ENCODE peak calls at places on chromosomes 16 and 17, in six cellular contexts. D, U, F, J, V and R are unnamed samples.

GRCh38 chr17:14296511-14296910 is 4.4 kb upstream of the HS3ST3B1 start:
- DNase-seq in D (no peak), U (no peak), F (no peak), J (no peak), V (no peak), R (no peak)

GRCh38 chr17:19579867-19580565 is 46.4 kb downstream of the SLC47A1 start:
- DNase-seq in D (peak; percentile 48), U (peak; percentile 44), F (no peak), J (no peak), V (no peak), R (no peak)

GRCh38 chr17:61416540-61417363 is 17.1 kb downstream of the TBX2 start:
- DNase-seq in D (peak; percentile 87), U (peak; percentile 85), F (peak; percentile 75), J (peak; percentile 77), V (peak; percentile 85), R (peak; percentile 93)

GRCh38 chr17:17870292-17870691 is 33.5 kb upstream of the SREBF1 start:
- DNase-seq in D (no peak), U (no peak), F (no peak), J (no peak), V (no peak), R (no peak)

GRCh38 chr17:55410722-55411462 is 10.7 kb downstream of the MMD start:
- DNase-seq in D (no peak), U (no peak), F (no peak), J (no peak), V (no peak), R (no peak)

GRCh38 chr16:88747588-88748301 is 37.3 kb downstream of the PIEZO1 start:
- DNase-seq in D (no peak), U (no peak), F (peak; percentile 47), J (no peak), V (peak; percentile 46), R (no peak)

GRCh38 chr17:31815212-31815611 is 43.8 kb downstream of the COPRS start:
- DNase-seq in D (no peak), U (no peak), F (no peak), J (no peak), V (no peak), R (no peak)

GRCh38 chr16:25265968-25266367 is 8.3 kb upstream of the ZKSCAN2 start:
- DNase-seq in D (no peak), U (no peak), F (no peak), J (no peak), V (no peak), R (no peak)

GRCh38 chr17:692116-692515 is 22.5 kb downstream of the VPS53 start:
- DNase-seq in D (no peak), U (no peak), F (no peak), J (no peak), V (no peak), R (no peak)
- H3K27ac ChIP-seq in D (no peak overlapping the region), U (no peak overlapping the region), F (no peak overlapping the region), J (no peak overlapping the region), V (no peak overlapping the region), R (no peak overlapping the region)

GRCh38 chr17:63972796-63973195 is at the start of gene SCN4A:
- DNase-seq in D (no peak), U (no peak), F (no peak), J (no peak), V (no peak), R (no peak)
- TF ChIP-seq POLR2A in D (no peak), U (no peak), F (no peak), J (no peak), V (no peak), R (no peak)

GRCh38 chr16:30430428-30430970 is 669 bp upstream of the DCTPP1 start:
- DNase-seq in D (peak; percentile 33), U (no peak), F (no peak), J (no peak), V (no peak), R (peak; percentile 36)

GRCh38 chr16:30434852-30435251 is 5.0 kb upstream of the DCTPP1 start:
- DNase-seq in D (no peak), U (no peak), F (no peak), J (no peak), V (no peak), R (no peak)

GRCh38 chr16:30428055-30428454 is 1.8 kb downstream of the DCTPP1 start:
- DNase-seq in D (no peak), U (no peak), F (no peak), J (no peak), V (no peak), R (no peak)

GRCh38 chr16:30429678-30430427 is at the start of gene DCTPP1:
- DNase-seq in D (peak; percentile 97), U (peak; percentile 97), F (peak; percentile 96), J (peak; percentile 97), V (peak; percentile 96), R (peak; percentile 97)

DNA sequence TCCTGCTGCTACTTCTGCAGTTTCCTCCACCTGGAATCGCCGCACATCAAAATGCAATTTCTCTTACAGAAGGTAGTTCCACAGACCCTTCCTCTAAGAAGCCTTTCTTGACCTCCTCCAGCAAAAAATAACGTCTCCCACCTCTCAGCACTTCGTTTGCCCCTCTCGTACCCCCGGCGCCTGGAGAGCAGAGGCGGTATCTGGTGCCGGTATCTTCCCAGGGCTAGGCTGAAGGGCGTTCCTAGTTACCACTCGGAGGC is 482 bp downstream of the DCTPP1 start:
- DNase-seq in D (no peak), U (no peak), F (no peak), J (no peak), V (no peak), R (no peak)
- H3K27ac ChIP-seq in D (no peak overlapping the region), U (peak overlapping the region; percentile 77), F (peak overlapping the region; percentile 64), J (peak overlapping the region; percentile 66), V (peak overlapping the region; percentile 34), R (peak overlapping the region; percentile 73)

DNA sequence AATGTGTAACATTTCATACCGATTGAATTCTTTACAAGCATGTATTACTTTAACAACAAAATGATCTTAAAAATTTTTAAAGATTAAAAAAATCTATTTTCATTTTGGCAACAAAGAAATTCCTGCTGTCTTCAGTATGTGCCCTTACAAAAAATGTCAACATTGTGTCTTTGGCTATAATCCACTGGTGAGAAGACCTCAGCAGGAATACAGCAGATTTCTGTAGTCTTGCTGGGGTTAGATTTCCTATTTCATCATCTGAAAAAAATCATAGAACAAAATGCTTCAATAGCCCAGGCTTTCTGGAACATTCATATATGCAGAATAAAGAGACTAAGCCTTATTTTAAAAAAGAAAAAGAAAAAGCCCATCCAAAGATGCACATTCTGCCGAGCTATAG is 129.1 kb upstream of the CA10 start:
- DNase-seq in D (no peak), U (no peak), F (no peak), J (no peak), V (no peak), R (no peak)
- TF ChIP-seq POLR2A in D (no peak), U (no peak), F (no peak), J (no peak), V (no peak), R (no peak)

DNA sequence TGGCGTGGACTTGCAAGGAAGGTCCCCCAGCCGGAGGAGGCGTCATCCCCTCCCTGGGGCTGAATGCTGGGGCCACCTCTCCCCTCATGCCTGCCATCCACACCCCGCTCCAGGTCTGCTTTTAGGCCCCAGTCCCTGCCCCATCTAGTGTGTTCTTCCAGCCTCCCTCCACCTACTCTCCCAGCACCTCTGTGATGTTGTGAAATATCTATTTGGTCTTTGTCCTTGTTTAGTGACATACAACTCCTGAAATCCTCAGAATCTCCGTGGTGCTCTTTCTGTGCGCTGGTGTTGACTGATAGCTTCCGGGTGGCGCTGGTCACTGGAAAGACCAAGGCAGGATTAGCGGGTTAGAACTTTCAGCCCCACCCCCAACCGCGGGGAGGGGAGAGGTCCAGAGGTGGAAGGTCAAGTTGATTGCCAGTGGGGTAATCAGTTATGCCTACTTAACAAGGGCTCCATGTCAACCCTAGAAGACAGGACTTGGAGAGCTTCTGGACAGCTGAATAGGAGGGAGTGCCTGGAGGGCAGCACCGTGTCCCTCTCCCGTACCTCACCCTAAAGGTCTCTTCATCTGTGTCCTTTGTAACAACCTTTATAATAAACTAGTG is 10.1 kb downstream of the TBC1D24 start:
- DNase-seq in D (no peak), U (no peak), F (no peak), J (no peak), V (no peak), R (no peak)
- H3K27ac ChIP-seq in D (no peak overlapping the region), U (no peak overlapping the region), F (no peak overlapping the region), J (no peak overlapping the region), V (no peak overlapping the region), R (no peak overlapping the region)

GRCh38 chr17:69511244-69511643 is 96.7 kb downstream of the MAP2K6 start:
- DNase-seq in D (no peak), U (no peak), F (no peak), J (no peak), V (no peak), R (no peak)

GRCh38 chr17:69516225-69516624 is 101.7 kb downstream of the MAP2K6 start:
- DNase-seq in D (no peak), U (no peak), F (no peak), J (no peak), V (no peak), R (no peak)

GRCh38 chr17:69518951-69519350 is 104.5 kb downstream of the MAP2K6 start:
- DNase-seq in D (no peak), U (no peak), F (no peak), J (no peak), V (no peak), R (no peak)

GRCh38 chr17:69512946-69513345 is 98.4 kb downstream of the MAP2K6 start:
- DNase-seq in D (no peak), U (no peak), F (no peak), J (no peak), V (no peak), R (no peak)

DNA sequence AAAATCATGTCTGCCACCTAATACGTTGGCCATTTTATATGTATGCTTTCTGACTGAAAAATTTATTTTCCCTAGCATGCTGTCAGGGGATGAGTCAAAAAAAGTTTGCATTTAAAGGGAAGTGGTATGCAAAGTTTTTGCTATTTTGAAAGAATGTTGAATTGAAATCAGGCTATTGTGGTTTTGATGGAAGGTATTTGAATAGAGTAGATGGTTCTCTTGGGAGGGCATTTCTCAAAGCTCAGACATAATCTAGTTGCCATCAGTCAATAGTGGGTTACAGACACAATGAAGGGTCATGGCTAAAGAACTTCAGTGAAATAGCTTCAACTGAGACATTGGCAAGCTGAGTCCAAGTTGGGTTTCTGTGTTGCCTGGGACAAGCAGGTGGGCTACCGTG is 102.4 kb downstream of the MAP2K6 start:
- DNase-seq in D (no peak), U (no peak), F (no peak), J (no peak), V (no peak), R (no peak)
- TF ChIP-seq POLR2A in D (no peak), U (no peak), F (no peak), J (no peak), V (no peak), R (no peak)